ENCODE peak calls at places on chromosomes 16 and 17, in eight cellular contexts. One of them, this sample, is unnamed.

GRCh38 chr16:66013497-66013896 is 353.0 kb upstream of the CDH5 start:
- DNase-seq in naive thymus-derived CD8-positive, alpha-beta T cell: no peak
- DNase-seq in K562: no peak
- DNase-seq in activated T-helper 1 cell treated with anti-CD3 and anti-CD28 coated beads, Interleukin-12 subunit alpha, Interleukin-12 subunit beta, Interleukin-2, Interleukin-4 antibody, amounts not matched to agents 30 ng/mL and 10 ng/mL and 1 ng/mL, durations not matched to agents 14 hours and 24 hours and 36 hours: no peak
- DNase-seq in AML-193: no peak
- DNase-seq in cerebellum: no peak
- DNase-seq in adrenal gland: no peak
- DNase-seq in NCI-H1694 treated with DMSO at 0.1 percent for 48 hours: no peak
- DNase-seq in this sample: no peak

GRCh38 chr16:73396556-73396955 is 348.6 kb upstream of the ZFHX3 start:
- DNase-seq in naive thymus-derived CD8-positive, alpha-beta T cell: no peak
- DNase-seq in K562: no peak
- DNase-seq in activated T-helper 1 cell treated with anti-CD3 and anti-CD28 coated beads, Interleukin-12 subunit alpha, Interleukin-12 subunit beta, Interleukin-2, Interleukin-4 antibody, amounts not matched to agents 30 ng/mL and 10 ng/mL and 1 ng/mL, durations not matched to agents 14 hours and 24 hours and 36 hours: no peak
- DNase-seq in AML-193: no peak
- DNase-seq in cerebellum: no peak
- DNase-seq in adrenal gland: no peak
- DNase-seq in NCI-H1694 treated with DMSO at 0.1 percent for 48 hours: no peak
- DNase-seq in this sample: no peak

GRCh38 chr16:88601313-88602036 is 31.3 kb downstream of the ZC3H18 start:
- DNase-seq in naive thymus-derived CD8-positive, alpha-beta T cell: no peak
- DNase-seq in K562: no peak
- DNase-seq in activated T-helper 1 cell treated with anti-CD3 and anti-CD28 coated beads, Interleukin-12 subunit alpha, Interleukin-12 subunit beta, Interleukin-2, Interleukin-4 antibody, amounts not matched to agents 30 ng/mL and 10 ng/mL and 1 ng/mL, durations not matched to agents 14 hours and 24 hours and 36 hours: no peak
- DNase-seq in AML-193: no peak
- DNase-seq in cerebellum: no peak
- DNase-seq in adrenal gland: no peak
- DNase-seq in NCI-H1694 treated with DMSO at 0.1 percent for 48 hours: no peak
- DNase-seq in this sample: no peak

GRCh38 chr17:40486513-40487370 is 14.7 kb downstream of the TNS4 start:
- DNase-seq in naive thymus-derived CD8-positive, alpha-beta T cell: no peak
- DNase-seq in K562: no peak
- DNase-seq in activated T-helper 1 cell treated with anti-CD3 and anti-CD28 coated beads, Interleukin-12 subunit alpha, Interleukin-12 subunit beta, Interleukin-2, Interleukin-4 antibody, amounts not matched to agents 30 ng/mL and 10 ng/mL and 1 ng/mL, durations not matched to agents 14 hours and 24 hours and 36 hours: no peak
- DNase-seq in AML-193: no peak
- DNase-seq in cerebellum: no peak
- DNase-seq in adrenal gland: no peak
- DNase-seq in NCI-H1694 treated with DMSO at 0.1 percent for 48 hours: no peak
- DNase-seq in this sample: no peak

GRCh38 chr17:45857977-45858708 is 13.5 kb downstream of the SPPL2C start:
- DNase-seq in naive thymus-derived CD8-positive, alpha-beta T cell: no peak
- DNase-seq in K562: no peak
- DNase-seq in activated T-helper 1 cell treated with anti-CD3 and anti-CD28 coated beads, Interleukin-12 subunit alpha, Interleukin-12 subunit beta, Interleukin-2, Interleukin-4 antibody, amounts not matched to agents 30 ng/mL and 10 ng/mL and 1 ng/mL, durations not matched to agents 14 hours and 24 hours and 36 hours: no peak
- DNase-seq in AML-193: peak
- DNase-seq in cerebellum: no peak
- DNase-seq in adrenal gland: no peak
- DNase-seq in NCI-H1694 treated with DMSO at 0.1 percent for 48 hours: no peak
- DNase-seq in this sample: peak

GRCh38 chr16:48330847-48331204 is 54.4 kb downstream of the SIAH1 start:
- DNase-seq in naive thymus-derived CD8-positive, alpha-beta T cell: no peak
- DNase-seq in K562: no peak
- DNase-seq in activated T-helper 1 cell treated with anti-CD3 and anti-CD28 coated beads, Interleukin-12 subunit alpha, Interleukin-12 subunit beta, Interleukin-2, Interleukin-4 antibody, amounts not matched to agents 30 ng/mL and 10 ng/mL and 1 ng/mL, durations not matched to agents 14 hours and 24 hours and 36 hours: no peak
- DNase-seq in AML-193: peak
- DNase-seq in cerebellum: peak
- DNase-seq in adrenal gland: no peak
- DNase-seq in NCI-H1694 treated with DMSO at 0.1 percent for 48 hours: no peak
- DNase-seq in this sample: peak

GRCh38 chr16:85286970-85287814 is 174.9 kb upstream of the CIBAR2 start:
- DNase-seq in naive thymus-derived CD8-positive, alpha-beta T cell: no peak
- DNase-seq in K562: peak
- DNase-seq in activated T-helper 1 cell treated with anti-CD3 and anti-CD28 coated beads, Interleukin-12 subunit alpha, Interleukin-12 subunit beta, Interleukin-2, Interleukin-4 antibody, amounts not matched to agents 30 ng/mL and 10 ng/mL and 1 ng/mL, durations not matched to agents 14 hours and 24 hours and 36 hours: no peak
- DNase-seq in AML-193: no peak
- DNase-seq in cerebellum: peak
- DNase-seq in adrenal gland: peak
- DNase-seq in NCI-H1694 treated with DMSO at 0.1 percent for 48 hours: peak
- DNase-seq in this sample: peak

GRCh38 chr17:36824678-36825091 is 112.6 kb upstream of the LHX1 start:
- DNase-seq in naive thymus-derived CD8-positive, alpha-beta T cell: no peak
- DNase-seq in K562: no peak
- DNase-seq in activated T-helper 1 cell treated with anti-CD3 and anti-CD28 coated beads, Interleukin-12 subunit alpha, Interleukin-12 subunit beta, Interleukin-2, Interleukin-4 antibody, amounts not matched to agents 30 ng/mL and 10 ng/mL and 1 ng/mL, durations not matched to agents 14 hours and 24 hours and 36 hours: no peak
- DNase-seq in AML-193: no peak
- DNase-seq in cerebellum: no peak
- DNase-seq in adrenal gland: no peak
- DNase-seq in NCI-H1694 treated with DMSO at 0.1 percent for 48 hours: no peak
- DNase-seq in this sample: no peak

GRCh38 chr16:1871974-1872635 is at the start of gene MEIOB:
- DNase-seq in naive thymus-derived CD8-positive, alpha-beta T cell: peak
- DNase-seq in K562: peak
- DNase-seq in activated T-helper 1 cell treated with anti-CD3 and anti-CD28 coated beads, Interleukin-12 subunit alpha, Interleukin-12 subunit beta, Interleukin-2, Interleukin-4 antibody, amounts not matched to agents 30 ng/mL and 10 ng/mL and 1 ng/mL, durations not matched to agents 14 hours and 24 hours and 36 hours: peak
- DNase-seq in AML-193: no peak
- DNase-seq in cerebellum: no peak
- DNase-seq in adrenal gland: peak
- DNase-seq in NCI-H1694 treated with DMSO at 0.1 percent for 48 hours: no peak
- DNase-seq in this sample: peak

GRCh38 chr16:78421244-78421661 is 321.8 kb downstream of the WWOX start:
- DNase-seq in naive thymus-derived CD8-positive, alpha-beta T cell: no peak
- DNase-seq in K562: no peak
- DNase-seq in activated T-helper 1 cell treated with anti-CD3 and anti-CD28 coated beads, Interleukin-12 subunit alpha, Interleukin-12 subunit beta, Interleukin-2, Interleukin-4 antibody, amounts not matched to agents 30 ng/mL and 10 ng/mL and 1 ng/mL, durations not matched to agents 14 hours and 24 hours and 36 hours: no peak
- DNase-seq in AML-193: no peak
- DNase-seq in cerebellum: no peak
- DNase-seq in adrenal gland: no peak
- DNase-seq in NCI-H1694 treated with DMSO at 0.1 percent for 48 hours: no peak
- DNase-seq in this sample: no peak

GRCh38 chr17:43042025-43042424 is 17.0 kb downstream of the RND2 start:
- DNase-seq in naive thymus-derived CD8-positive, alpha-beta T cell: no peak
- DNase-seq in K562: peak
- DNase-seq in activated T-helper 1 cell treated with anti-CD3 and anti-CD28 coated beads, Interleukin-12 subunit alpha, Interleukin-12 subunit beta, Interleukin-2, Interleukin-4 antibody, amounts not matched to agents 30 ng/mL and 10 ng/mL and 1 ng/mL, durations not matched to agents 14 hours and 24 hours and 36 hours: no peak
- DNase-seq in AML-193: no peak
- DNase-seq in cerebellum: no peak
- DNase-seq in adrenal gland: no peak
- DNase-seq in NCI-H1694 treated with DMSO at 0.1 percent for 48 hours: no peak
- DNase-seq in this sample: no peak

GRCh38 chr17:41565338-41565737 is 6.5 kb downstream of the KRT9 start:
- DNase-seq in naive thymus-derived CD8-positive, alpha-beta T cell: no peak
- DNase-seq in K562: no peak
- DNase-seq in activated T-helper 1 cell treated with anti-CD3 and anti-CD28 coated beads, Interleukin-12 subunit alpha, Interleukin-12 subunit beta, Interleukin-2, Interleukin-4 antibody, amounts not matched to agents 30 ng/mL and 10 ng/mL and 1 ng/mL, durations not matched to agents 14 hours and 24 hours and 36 hours: no peak
- DNase-seq in AML-193: no peak
- DNase-seq in cerebellum: no peak
- DNase-seq in adrenal gland: no peak
- DNase-seq in NCI-H1694 treated with DMSO at 0.1 percent for 48 hours: no peak
- DNase-seq in this sample: no peak

GRCh38 chr16:2512920-2513404 is 790 bp upstream of the ATP6V0C start:
- DNase-seq in naive thymus-derived CD8-positive, alpha-beta T cell: peak
- DNase-seq in K562: no peak
- DNase-seq in activated T-helper 1 cell treated with anti-CD3 and anti-CD28 coated beads, Interleukin-12 subunit alpha, Interleukin-12 subunit beta, Interleukin-2, Interleukin-4 antibody, amounts not matched to agents 30 ng/mL and 10 ng/mL and 1 ng/mL, durations not matched to agents 14 hours and 24 hours and 36 hours: no peak
- DNase-seq in AML-193: no peak
- DNase-seq in cerebellum: no peak
- DNase-seq in adrenal gland: peak
- DNase-seq in NCI-H1694 treated with DMSO at 0.1 percent for 48 hours: no peak
- DNase-seq in this sample: peak

GRCh38 chr17:15963670-15964110 is 18.8 kb downstream of the ADORA2B start:
- DNase-seq in naive thymus-derived CD8-positive, alpha-beta T cell: no peak
- DNase-seq in K562: no peak
- DNase-seq in activated T-helper 1 cell treated with anti-CD3 and anti-CD28 coated beads, Interleukin-12 subunit alpha, Interleukin-12 subunit beta, Interleukin-2, Interleukin-4 antibody, amounts not matched to agents 30 ng/mL and 10 ng/mL and 1 ng/mL, durations not matched to agents 14 hours and 24 hours and 36 hours: no peak
- DNase-seq in AML-193: no peak
- DNase-seq in cerebellum: no peak
- DNase-seq in adrenal gland: no peak
- DNase-seq in NCI-H1694 treated with DMSO at 0.1 percent for 48 hours: no peak
- DNase-seq in this sample: no peak

GRCh38 chr17:48246623-48247022 is 139.1 kb downstream of the SNX11 start:
- DNase-seq in naive thymus-derived CD8-positive, alpha-beta T cell: no peak
- DNase-seq in K562: no peak
- DNase-seq in activated T-helper 1 cell treated with anti-CD3 and anti-CD28 coated beads, Interleukin-12 subunit alpha, Interleukin-12 subunit beta, Interleukin-2, Interleukin-4 antibody, amounts not matched to agents 30 ng/mL and 10 ng/mL and 1 ng/mL, durations not matched to agents 14 hours and 24 hours and 36 hours: no peak
- DNase-seq in AML-193: no peak
- DNase-seq in cerebellum: no peak
- DNase-seq in adrenal gland: no peak
- DNase-seq in NCI-H1694 treated with DMSO at 0.1 percent for 48 hours: no peak
- DNase-seq in this sample: no peak

GRCh38 chr16:79380990-79381389 is 219.5 kb downstream of the MAF start:
- DNase-seq in naive thymus-derived CD8-positive, alpha-beta T cell: no peak
- DNase-seq in K562: no peak
- DNase-seq in activated T-helper 1 cell treated with anti-CD3 and anti-CD28 coated beads, Interleukin-12 subunit alpha, Interleukin-12 subunit beta, Interleukin-2, Interleukin-4 antibody, amounts not matched to agents 30 ng/mL and 10 ng/mL and 1 ng/mL, durations not matched to agents 14 hours and 24 hours and 36 hours: no peak
- DNase-seq in AML-193: no peak
- DNase-seq in cerebellum: no peak
- DNase-seq in adrenal gland: peak
- DNase-seq in NCI-H1694 treated with DMSO at 0.1 percent for 48 hours: no peak
- DNase-seq in this sample: no peak

GRCh38 chr16:67284699-67285646 is 5.6 kb downstream of the PLEKHG4 start:
- DNase-seq in naive thymus-derived CD8-positive, alpha-beta T cell: no peak
- DNase-seq in K562: peak
- DNase-seq in activated T-helper 1 cell treated with anti-CD3 and anti-CD28 coated beads, Interleukin-12 subunit alpha, Interleukin-12 subunit beta, Interleukin-2, Interleukin-4 antibody, amounts not matched to agents 30 ng/mL and 10 ng/mL and 1 ng/mL, durations not matched to agents 14 hours and 24 hours and 36 hours: no peak
- DNase-seq in AML-193: no peak
- DNase-seq in cerebellum: peak
- DNase-seq in adrenal gland: peak
- DNase-seq in NCI-H1694 treated with DMSO at 0.1 percent for 48 hours: no peak
- DNase-seq in this sample: peak

GRCh38 chr17:80760501-80760900 is 215.9 kb downstream of the RPTOR start:
- DNase-seq in naive thymus-derived CD8-positive, alpha-beta T cell: no peak
- DNase-seq in K562: no peak
- DNase-seq in activated T-helper 1 cell treated with anti-CD3 and anti-CD28 coated beads, Interleukin-12 subunit alpha, Interleukin-12 subunit beta, Interleukin-2, Interleukin-4 antibody, amounts not matched to agents 30 ng/mL and 10 ng/mL and 1 ng/mL, durations not matched to agents 14 hours and 24 hours and 36 hours: no peak
- DNase-seq in AML-193: no peak
- DNase-seq in cerebellum: no peak
- DNase-seq in adrenal gland: no peak
- DNase-seq in NCI-H1694 treated with DMSO at 0.1 percent for 48 hours: peak
- DNase-seq in this sample: peak

GRCh38 chr16:14399397-14400284 is 230.4 kb downstream of the PARN start:
- DNase-seq in naive thymus-derived CD8-positive, alpha-beta T cell: no peak
- DNase-seq in K562: no peak
- DNase-seq in activated T-helper 1 cell treated with anti-CD3 and anti-CD28 coated beads, Interleukin-12 subunit alpha, Interleukin-12 subunit beta, Interleukin-2, Interleukin-4 antibody, amounts not matched to agents 30 ng/mL and 10 ng/mL and 1 ng/mL, durations not matched to agents 14 hours and 24 hours and 36 hours: no peak
- DNase-seq in AML-193: no peak
- DNase-seq in cerebellum: no peak
- DNase-seq in adrenal gland: peak
- DNase-seq in NCI-H1694 treated with DMSO at 0.1 percent for 48 hours: no peak
- DNase-seq in this sample: peak

GRCh38 chr16:28212532-28212873 is 738 bp upstream of the XPO6 start:
- DNase-seq in naive thymus-derived CD8-positive, alpha-beta T cell: no peak
- DNase-seq in K562: no peak
- DNase-seq in activated T-helper 1 cell treated with anti-CD3 and anti-CD28 coated beads, Interleukin-12 subunit alpha, Interleukin-12 subunit beta, Interleukin-2, Interleukin-4 antibody, amounts not matched to agents 30 ng/mL and 10 ng/mL and 1 ng/mL, durations not matched to agents 14 hours and 24 hours and 36 hours: no peak
- DNase-seq in AML-193: no peak
- DNase-seq in cerebellum: no peak
- DNase-seq in adrenal gland: peak
- DNase-seq in NCI-H1694 treated with DMSO at 0.1 percent for 48 hours: no peak
- DNase-seq in this sample: no peak

GRCh38 chr17:79627766-79628690 is 17.2 kb upstream of the RBFOX3 start:
- DNase-seq in naive thymus-derived CD8-positive, alpha-beta T cell: no peak
- DNase-seq in K562: no peak
- DNase-seq in activated T-helper 1 cell treated with anti-CD3 and anti-CD28 coated beads, Interleukin-12 subunit alpha, Interleukin-12 subunit beta, Interleukin-2, Interleukin-4 antibody, amounts not matched to agents 30 ng/mL and 10 ng/mL and 1 ng/mL, durations not matched to agents 14 hours and 24 hours and 36 hours: no peak
- DNase-seq in AML-193: no peak
- DNase-seq in cerebellum: no peak
- DNase-seq in adrenal gland: no peak
- DNase-seq in NCI-H1694 treated with DMSO at 0.1 percent for 48 hours: no peak
- DNase-seq in this sample: no peak

GRCh38 chr17:46771601-46772012 is 46.9 kb downstream of the WNT3 start:
- DNase-seq in naive thymus-derived CD8-positive, alpha-beta T cell: no peak
- DNase-seq in K562: peak
- DNase-seq in activated T-helper 1 cell treated with anti-CD3 and anti-CD28 coated beads, Interleukin-12 subunit alpha, Interleukin-12 subunit beta, Interleukin-2, Interleukin-4 antibody, amounts not matched to agents 30 ng/mL and 10 ng/mL and 1 ng/mL, durations not matched to agents 14 hours and 24 hours and 36 hours: no peak
- DNase-seq in AML-193: peak
- DNase-seq in cerebellum: peak
- DNase-seq in adrenal gland: no peak
- DNase-seq in NCI-H1694 treated with DMSO at 0.1 percent for 48 hours: peak
- DNase-seq in this sample: no peak

GRCh38 chr16:4123617-4124300 is 7.5 kb upstream of the ADCY9 start:
- DNase-seq in naive thymus-derived CD8-positive, alpha-beta T cell: no peak
- DNase-seq in K562: no peak
- DNase-seq in activated T-helper 1 cell treated with anti-CD3 and anti-CD28 coated beads, Interleukin-12 subunit alpha, Interleukin-12 subunit beta, Interleukin-2, Interleukin-4 antibody, amounts not matched to agents 30 ng/mL and 10 ng/mL and 1 ng/mL, durations not matched to agents 14 hours and 24 hours and 36 hours: no peak
- DNase-seq in AML-193: no peak
- DNase-seq in cerebellum: no peak
- DNase-seq in adrenal gland: no peak
- DNase-seq in NCI-H1694 treated with DMSO at 0.1 percent for 48 hours: peak
- DNase-seq in this sample: no peak

GRCh38 chr16:12567602-12568001 is 236.1 kb downstream of the CPPED1 start:
- DNase-seq in naive thymus-derived CD8-positive, alpha-beta T cell: no peak
- DNase-seq in K562: no peak
- DNase-seq in activated T-helper 1 cell treated with anti-CD3 and anti-CD28 coated beads, Interleukin-12 subunit alpha, Interleukin-12 subunit beta, Interleukin-2, Interleukin-4 antibody, amounts not matched to agents 30 ng/mL and 10 ng/mL and 1 ng/mL, durations not matched to agents 14 hours and 24 hours and 36 hours: no peak
- DNase-seq in AML-193: no peak
- DNase-seq in cerebellum: no peak
- DNase-seq in adrenal gland: no peak
- DNase-seq in NCI-H1694 treated with DMSO at 0.1 percent for 48 hours: no peak
- DNase-seq in this sample: no peak

GRCh38 chr16:67248401-67249177 is at the start of gene SLC9A5:
- DNase-seq in naive thymus-derived CD8-positive, alpha-beta T cell: no peak
- DNase-seq in K562: peak
- DNase-seq in activated T-helper 1 cell treated with anti-CD3 and anti-CD28 coated beads, Interleukin-12 subunit alpha, Interleukin-12 subunit beta, Interleukin-2, Interleukin-4 antibody, amounts not matched to agents 30 ng/mL and 10 ng/mL and 1 ng/mL, durations not matched to agents 14 hours and 24 hours and 36 hours: peak
- DNase-seq in AML-193: no peak
- DNase-seq in cerebellum: peak
- DNase-seq in adrenal gland: peak
- DNase-seq in NCI-H1694 treated with DMSO at 0.1 percent for 48 hours: no peak
- DNase-seq in this sample: peak

GRCh38 chr16:85357924-85358505 is 245.7 kb upstream of the CIBAR2 start:
- DNase-seq in naive thymus-derived CD8-positive, alpha-beta T cell: no peak
- DNase-seq in K562: no peak
- DNase-seq in activated T-helper 1 cell treated with anti-CD3 and anti-CD28 coated beads, Interleukin-12 subunit alpha, Interleukin-12 subunit beta, Interleukin-2, Interleukin-4 antibody, amounts not matched to agents 30 ng/mL and 10 ng/mL and 1 ng/mL, durations not matched to agents 14 hours and 24 hours and 36 hours: no peak
- DNase-seq in AML-193: no peak
- DNase-seq in cerebellum: no peak
- DNase-seq in adrenal gland: no peak
- DNase-seq in NCI-H1694 treated with DMSO at 0.1 percent for 48 hours: no peak
- DNase-seq in this sample: no peak

GRCh38 chr17:46082293-46082692 is 83.2 kb downstream of the STH start:
- DNase-seq in naive thymus-derived CD8-positive, alpha-beta T cell: no peak
- DNase-seq in K562: no peak
- DNase-seq in activated T-helper 1 cell treated with anti-CD3 and anti-CD28 coated beads, Interleukin-12 subunit alpha, Interleukin-12 subunit beta, Interleukin-2, Interleukin-4 antibody, amounts not matched to agents 30 ng/mL and 10 ng/mL and 1 ng/mL, durations not matched to agents 14 hours and 24 hours and 36 hours: no peak
- DNase-seq in AML-193: no peak
- DNase-seq in cerebellum: no peak
- DNase-seq in adrenal gland: no peak
- DNase-seq in NCI-H1694 treated with DMSO at 0.1 percent for 48 hours: no peak
- DNase-seq in this sample: no peak

GRCh38 chr16:17205279-17206139 is 265.3 kb downstream of the XYLT1 start:
- DNase-seq in naive thymus-derived CD8-positive, alpha-beta T cell: no peak
- DNase-seq in K562: no peak
- DNase-seq in activated T-helper 1 cell treated with anti-CD3 and anti-CD28 coated beads, Interleukin-12 subunit alpha, Interleukin-12 subunit beta, Interleukin-2, Interleukin-4 antibody, amounts not matched to agents 30 ng/mL and 10 ng/mL and 1 ng/mL, durations not matched to agents 14 hours and 24 hours and 36 hours: no peak
- DNase-seq in AML-193: no peak
- DNase-seq in cerebellum: no peak
- DNase-seq in adrenal gland: no peak
- DNase-seq in NCI-H1694 treated with DMSO at 0.1 percent for 48 hours: peak
- DNase-seq in this sample: peak

GRCh38 chr17:50946891-50947843 is 81.0 kb upstream of the TOB1 start:
- DNase-seq in naive thymus-derived CD8-positive, alpha-beta T cell: no peak
- DNase-seq in K562: peak
- DNase-seq in activated T-helper 1 cell treated with anti-CD3 and anti-CD28 coated beads, Interleukin-12 subunit alpha, Interleukin-12 subunit beta, Interleukin-2, Interleukin-4 antibody, amounts not matched to agents 30 ng/mL and 10 ng/mL and 1 ng/mL, durations not matched to agents 14 hours and 24 hours and 36 hours: no peak
- DNase-seq in AML-193: no peak
- DNase-seq in cerebellum: no peak
- DNase-seq in adrenal gland: peak
- DNase-seq in NCI-H1694 treated with DMSO at 0.1 percent for 48 hours: no peak
- DNase-seq in this sample: no peak

This sample was measured in G401.